ENCODE peak calls at places on chromosomes 3 and 15, in seven cellular contexts. One of them, this sample, is unnamed.

GRCh38 chr3:140177943-140178342 is 243.0 kb downstream of the CLSTN2 start:
- DNase-seq in GOT3: no peak
- DNase-seq in ovary: no peak
- DNase-seq in astrocyte of the spinal cord: no peak
- DNase-seq in psoas muscle: no peak
- DNase-seq in KBM-7: no peak
- DNase-seq in neural crest cell: no peak
- DNase-seq in this sample: no peak

GRCh38 chr15:70935631-70936030 is 43.0 kb downstream of the LRRC49 start:
- DNase-seq in GOT3: no peak
- DNase-seq in ovary: no peak
- DNase-seq in astrocyte of the spinal cord: no peak
- DNase-seq in psoas muscle: no peak
- DNase-seq in KBM-7: no peak
- DNase-seq in neural crest cell: no peak
- DNase-seq in this sample: no peak

GRCh38 chr3:160748787-160749186 is 7.2 kb upstream of the PPM1L start:
- DNase-seq in GOT3: no peak
- DNase-seq in ovary: no peak
- DNase-seq in astrocyte of the spinal cord: no peak
- DNase-seq in psoas muscle: no peak
- DNase-seq in KBM-7: no peak
- DNase-seq in neural crest cell: no peak
- DNase-seq in this sample: no peak

GRCh38 chr3:138594935-138595259 is 837 bp upstream of the CEP70 start:
- DNase-seq in GOT3: no peak
- DNase-seq in ovary: no peak
- DNase-seq in astrocyte of the spinal cord: no peak
- DNase-seq in psoas muscle: no peak
- DNase-seq in KBM-7: no peak
- DNase-seq in neural crest cell: no peak
- DNase-seq in this sample: no peak

GRCh38 chr3:107988464-107989156 is 102.2 kb downstream of the CD47 start:
- DNase-seq in GOT3: no peak
- DNase-seq in ovary: peak; percentile 25
- DNase-seq in astrocyte of the spinal cord: peak; percentile 55
- DNase-seq in psoas muscle: peak; percentile 53
- DNase-seq in KBM-7: no peak
- DNase-seq in neural crest cell: no peak
- DNase-seq in this sample: peak; percentile 50

GRCh38 chr3:195251336-195252065 is 19.5 kb downstream of the XXYLT1 start:
- DNase-seq in GOT3: no peak
- DNase-seq in ovary: no peak
- DNase-seq in astrocyte of the spinal cord: no peak
- DNase-seq in psoas muscle: no peak
- DNase-seq in KBM-7: no peak
- DNase-seq in neural crest cell: no peak
- DNase-seq in this sample: no peak

GRCh38 chr3:40192628-40193027 is 116.9 kb upstream of the EIF1B start:
- DNase-seq in GOT3: no peak
- DNase-seq in ovary: no peak
- DNase-seq in astrocyte of the spinal cord: no peak
- DNase-seq in psoas muscle: no peak
- DNase-seq in KBM-7: no peak
- DNase-seq in neural crest cell: no peak
- DNase-seq in this sample: no peak

GRCh38 chr3:5013021-5013906 is 34.0 kb downstream of the BHLHE40 start:
- DNase-seq in GOT3: no peak
- DNase-seq in ovary: no peak
- DNase-seq in astrocyte of the spinal cord: peak; percentile 48
- DNase-seq in psoas muscle: no peak
- DNase-seq in KBM-7: peak; percentile 66
- DNase-seq in neural crest cell: no peak
- DNase-seq in this sample: peak; percentile 54

GRCh38 chr3:177041021-177041729 is 156.1 kb downstream of the TBL1XR1 start:
- DNase-seq in GOT3: no peak
- DNase-seq in ovary: peak; percentile 36
- DNase-seq in astrocyte of the spinal cord: no peak
- DNase-seq in psoas muscle: peak; percentile 21
- DNase-seq in KBM-7: no peak
- DNase-seq in neural crest cell: no peak
- DNase-seq in this sample: peak; percentile 51

GRCh38 chr3:116770815-116771450 is 61.4 kb downstream of the TUSC7 start:
- DNase-seq in GOT3: no peak
- DNase-seq in ovary: peak; percentile 16
- DNase-seq in astrocyte of the spinal cord: peak; percentile 80
- DNase-seq in psoas muscle: peak; percentile 18
- DNase-seq in KBM-7: peak; percentile 85
- DNase-seq in neural crest cell: peak; percentile 87
- DNase-seq in this sample: peak; percentile 73

GRCh38 chr15:28208583-28208982 is 109.5 kb upstream of the OCA2 start:
- DNase-seq in GOT3: no peak
- DNase-seq in ovary: no peak
- DNase-seq in astrocyte of the spinal cord: no peak
- DNase-seq in psoas muscle: no peak
- DNase-seq in KBM-7: no peak
- DNase-seq in neural crest cell: no peak
- DNase-seq in this sample: peak; percentile 11